ENCODE peak calls at places on chromosomes 2 and 18, in seven cellular contexts. Q is thoracic aorta, T is IMR-90, N is neural progenitor cell, J is fibroblast of pulmonary artery, H is left ventricle myocardium inferior, W is Calu3. G is an unnamed sample.

GRCh38 chr2:161088658-161089350 is 71.4 kb upstream of the TANK start:
- DNase-seq in Q (no peak), T (no peak), N (no peak), J (no peak), H (no peak), W (no peak), G (no peak)

GRCh38 chr2:217433522-217433921 is 569.3 kb downstream of the TNS1 start:
- DNase-seq in Q (no peak), T (peak), N (peak), J (no peak), H (no peak), W (no peak), G (no peak)

GRCh38 chr18:31587538-31587937 is 4.1 kb upstream of the TTR start:
- DNase-seq in Q (no peak), T (peak), N (no peak), J (peak), H (no peak), W (no peak), G (no peak)

GRCh38 chr2:201452058-201452736 is 657 bp downstream of the STRADB start:
- DNase-seq in Q (no peak), T (no peak), N (no peak), J (no peak), H (no peak), W (no peak), G (no peak)

GRCh38 chr18:27377251-27377650 is 192.1 kb upstream of the CHST9 start:
- DNase-seq in Q (no peak), T (no peak), N (no peak), J (no peak), H (no peak), W (peak), G (no peak)

GRCh38 chr2:234243871-234244565 is 193.5 kb downstream of the SPP2 start:
- DNase-seq in Q (no peak), T (no peak), N (no peak), J (no peak), H (no peak), W (no peak), G (no peak)

GRCh38 chr2:19059076-19059475 is 299.3 kb downstream of the OSR1 start:
- DNase-seq in Q (no peak), T (no peak), N (peak), J (no peak), H (no peak), W (peak), G (no peak)

GRCh38 chr18:29154758-29155725 is 978.1 kb upstream of the CDH2 start:
- DNase-seq in Q (no peak), T (peak), N (no peak), J (peak), H (no peak), W (peak), G (peak)

GRCh38 chr2:155372969-155373368 is 674.5 kb downstream of the KCNJ3 start:
- DNase-seq in Q (no peak), T (no peak), N (no peak), J (peak), H (no peak), W (no peak), G (no peak)

GRCh38 chr18:44936485-44936884 is 255.8 kb downstream of the SETBP1 start:
- DNase-seq in Q (no peak), T (no peak), N (no peak), J (no peak), H (no peak), W (no peak), G (no peak)

GRCh38 chr2:206204710-206205109 is 45.0 kb downstream of the EEF1B2 start:
- DNase-seq in Q (no peak), T (no peak), N (no peak), J (no peak), H (no peak), W (no peak), G (no peak)

GRCh38 chr2:172572981-172573380 is 17.1 kb downstream of the PDK1 start:
- DNase-seq in Q (no peak), T (no peak), N (no peak), J (no peak), H (no peak), W (no peak), G (no peak)

GRCh38 chr2:85807756-85808155 is 54.0 kb downstream of the ATOH8 start:
- DNase-seq in Q (no peak), T (no peak), N (no peak), J (no peak), H (no peak), W (no peak), G (no peak)

GRCh38 chr2:168137510-168138180 is 109.8 kb downstream of the STK39 start:
- DNase-seq in Q (no peak), T (no peak), N (peak), J (no peak), H (no peak), W (no peak), G (no peak)

GRCh38 chr2:64760131-64760530 is 106.4 kb upstream of the SERTAD2 start:
- DNase-seq in Q (no peak), T (no peak), N (no peak), J (no peak), H (no peak), W (no peak), G (no peak)

GRCh38 chr2:234304945-234305344 is 191.9 kb downstream of the ARL4C start:
- DNase-seq in Q (no peak), T (peak), N (peak), J (peak), H (no peak), W (no peak), G (no peak)

GRCh38 chr18:76844742-76845477 is 22.6 kb downstream of the ZNF236 start:
- DNase-seq in Q (no peak), T (peak), N (no peak), J (no peak), H (no peak), W (peak), G (no peak)

GRCh38 chr2:132256251-132256902 is 94.6 kb upstream of the ANKRD30BL start:
- DNase-seq in Q (no peak), T (no peak), N (no peak), J (no peak), H (no peak), W (no peak), G (no peak)

GRCh38 chr2:86047575-86048382 is 57.9 kb downstream of the POLR1A start:
- DNase-seq in Q (no peak), T (no peak), N (no peak), J (no peak), H (no peak), W (no peak), G (no peak)

GRCh38 chr2:24307961-24308360 is 52.4 kb downstream of the ITSN2 start:
- DNase-seq in Q (no peak), T (peak), N (no peak), J (no peak), H (no peak), W (no peak), G (no peak)

GRCh38 chr2:43887176-43887575 is 48.4 kb downstream of the ABCG8 start:
- DNase-seq in Q (no peak), T (no peak), N (no peak), J (no peak), H (no peak), W (no peak), G (no peak)

GRCh38 chr2:20235655-20236302 is 10.8 kb upstream of the SDC1 start:
- DNase-seq in Q (no peak), T (no peak), N (no peak), J (no peak), H (no peak), W (peak), G (no peak)

GRCh38 chr2:61179701-61180639 is 18.0 kb downstream of the C2orf74 start:
- DNase-seq in Q (peak), T (peak), N (no peak), J (peak), H (peak), W (no peak), G (peak)

GRCh38 chr2:26344581-26345283 is 1.2 kb upstream of the SELENOI start:
- DNase-seq in Q (no peak), T (peak), N (peak), J (peak), H (no peak), W (peak), G (no peak)

GRCh38 chr2:127508621-127509034 is 17.7 kb downstream of the IWS1 start:
- DNase-seq in Q (peak), T (peak), N (no peak), J (peak), H (peak), W (peak), G (peak)

GRCh38 chr2:231905026-231905425 is 21.2 kb downstream of the NPPC start:
- DNase-seq in Q (no peak), T (no peak), N (no peak), J (no peak), H (peak), W (no peak), G (no peak)

GRCh38 chr2:103435010-103435409 is 673.2 kb downstream of the TMEM182 start:
- DNase-seq in Q (no peak), T (no peak), N (no peak), J (no peak), H (no peak), W (no peak), G (no peak)

GRCh38 chr18:56152547-56152946 is 485.8 kb downstream of the TXNL1 start:
- DNase-seq in Q (no peak), T (no peak), N (no peak), J (no peak), H (no peak), W (no peak), G (no peak)

GRCh38 chr2:83517727-83518368 is 941.2 kb downstream of the SUCLG1 start:
- DNase-seq in Q (no peak), T (no peak), N (no peak), J (no peak), H (no peak), W (no peak), G (no peak)

GRCh38 chr2:11652555-11652954 is 17.4 kb downstream of the NTSR2 start:
- DNase-seq in Q (no peak), T (no peak), N (no peak), J (no peak), H (no peak), W (no peak), G (peak)

GRCh38 chr2:237546876-237547395 is 19.4 kb upstream of the PRLH start:
- DNase-seq in Q (no peak), T (no peak), N (no peak), J (no peak), H (no peak), W (no peak), G (no peak)

GRCh38 chr2:133045787-133046186 is 375.8 kb upstream of the LYPD1 start:
- DNase-seq in Q (no peak), T (peak), N (no peak), J (no peak), H (no peak), W (no peak), G (no peak)

GRCh38 chr2:96805026-96805425 is 11.0 kb upstream of the CNNM3 start:
- DNase-seq in Q (no peak), T (no peak), N (no peak), J (no peak), H (no peak), W (no peak), G (no peak)

GRCh38 chr2:235535423-235536130 is 41.7 kb downstream of the AGAP1 start:
- DNase-seq in Q (no peak), T (no peak), N (no peak), J (no peak), H (no peak), W (no peak), G (no peak)

GRCh38 chr2:44802409-44803099 is 138.9 kb upstream of the SIX3 start:
- DNase-seq in Q (no peak), T (no peak), N (peak), J (no peak), H (no peak), W (no peak), G (no peak)

GRCh38 chr2:227325056-227325823 is at the start of gene MFF:
- DNase-seq in Q (peak), T (peak), N (peak), J (peak), H (peak), W (peak), G (peak)
- TF ChIP-seq CTCF in Q (peak), T (no peak), N (peak), J (peak), H (peak), W (no peak), G (peak)

GRCh38 chr18:48106498-48106897 is 176.0 kb upstream of the SMAD2 start:
- DNase-seq in Q (no peak), T (no peak), N (no peak), J (no peak), H (no peak), W (no peak), G (no peak)

GRCh38 chr18:48104703-48105102 is 174.2 kb upstream of the SMAD2 start:
- DNase-seq in Q (no peak), T (no peak), N (no peak), J (no peak), H (no peak), W (no peak), G (no peak)

GRCh38 chr18:48106976-48107781 is 176.7 kb upstream of the SMAD2 start:
- DNase-seq in Q (no peak), T (no peak), N (no peak), J (no peak), H (no peak), W (no peak), G (no peak)

GRCh38 chr18:48108136-48108535 is 177.7 kb upstream of the SMAD2 start:
- DNase-seq in Q (no peak), T (no peak), N (no peak), J (no peak), H (no peak), W (no peak), G (no peak)

GRCh38 chr18:48105317-48105716 is 174.9 kb upstream of the SMAD2 start:
- DNase-seq in Q (no peak), T (no peak), N (no peak), J (no peak), H (no peak), W (no peak), G (no peak)
- TF ChIP-seq CTCF in Q (no peak), T (no peak), N (peak), J (no peak), H (peak), W (no peak), G (peak)

GRCh38 chr18:48777026-48777736 is 173.6 kb downstream of the SMAD7 start:
- DNase-seq in Q (no peak), T (peak), N (peak), J (peak), H (peak), W (peak), G (peak)
- TF ChIP-seq CTCF in Q (peak), T (peak), N (peak), J (peak), H (peak), W (peak), G (peak)

DNA sequence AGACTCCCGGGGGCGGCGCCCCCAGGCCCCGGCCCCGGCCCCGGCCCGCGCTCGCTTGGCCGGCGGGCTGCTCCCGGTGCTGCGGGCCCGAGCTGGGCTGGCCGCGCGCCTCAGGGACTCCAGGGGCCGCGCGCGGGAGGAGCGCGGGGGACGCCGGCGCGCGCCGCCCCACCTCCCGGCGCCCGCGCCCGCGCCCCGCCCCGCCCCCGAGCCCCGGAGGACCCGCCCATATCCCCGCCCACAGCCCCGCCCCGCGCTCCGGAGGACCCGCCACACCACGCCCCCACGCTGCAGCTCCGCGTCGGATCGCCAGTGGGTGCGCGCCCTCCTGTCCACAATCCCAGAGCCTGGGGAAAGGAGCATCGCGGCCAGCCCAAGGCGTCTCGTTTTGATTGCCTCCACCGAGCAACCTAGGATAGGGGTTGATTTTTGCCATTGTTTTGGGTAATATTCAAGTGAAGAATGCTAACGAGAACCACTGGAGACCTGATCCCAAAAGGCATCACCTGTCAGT is at the start of gene PARD6G:
- DNase-seq in Q (peak), T (peak), N (peak), J (peak), H (peak), W (peak), G (peak)
- TF ChIP-seq CTCF in Q (no peak), T (peak), N (peak), J (peak), H (peak), W (no peak), G (no peak)

GRCh38 chr2:240256704-240257637 is 116.5 kb upstream of the OTOS start:
- DNase-seq in Q (no peak), T (no peak), N (no peak), J (no peak), H (no peak), W (no peak), G (no peak)
- TF ChIP-seq CTCF in Q (no peak), T (no peak), N (no peak), J (no peak), H (no peak), W (no peak), G (peak)

GRCh38 chr18:36456622-36457021 is 159.1 kb downstream of the FHOD3 start:
- DNase-seq in Q (no peak), T (no peak), N (no peak), J (no peak), H (no peak), W (no peak), G (no peak)

GRCh38 chr18:36454848-36455458 is 157.4 kb downstream of the FHOD3 start:
- DNase-seq in Q (no peak), T (no peak), N (no peak), J (no peak), H (no peak), W (no peak), G (no peak)

GRCh38 chr18:36454258-36454657 is 156.7 kb downstream of the FHOD3 start:
- DNase-seq in Q (no peak), T (no peak), N (no peak), J (no peak), H (no peak), W (no peak), G (no peak)

GRCh38 chr18:36457683-36458082 is 160.2 kb downstream of the FHOD3 start:
- DNase-seq in Q (no peak), T (no peak), N (no peak), J (no peak), H (no peak), W (no peak), G (no peak)

DNA sequence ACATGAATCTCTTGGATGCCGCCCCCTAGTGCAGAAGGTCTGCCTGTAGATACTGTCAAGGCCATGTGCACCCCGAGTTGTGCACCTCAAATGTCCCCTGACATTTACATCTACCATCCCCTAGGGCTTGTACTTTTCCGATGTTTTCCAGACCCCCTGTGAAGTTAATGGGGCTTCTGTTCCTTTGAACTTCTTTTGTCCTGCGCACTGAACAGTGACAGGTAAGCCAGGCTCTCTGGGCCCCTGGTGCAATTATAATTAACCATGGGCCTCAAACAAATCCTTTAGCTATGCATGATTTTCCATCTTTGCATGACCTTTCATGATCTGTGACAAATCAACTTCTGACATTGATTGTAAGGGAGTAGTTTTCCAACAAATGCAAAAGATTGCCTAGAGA is 158.4 kb downstream of the FHOD3 start:
- DNase-seq in Q (no peak), T (no peak), N (no peak), J (no peak), H (no peak), W (no peak), G (no peak)
- TF ChIP-seq CTCF in Q (no peak), T (no peak), N (no peak), J (no peak), H (no peak), W (no peak), G (peak)

DNA sequence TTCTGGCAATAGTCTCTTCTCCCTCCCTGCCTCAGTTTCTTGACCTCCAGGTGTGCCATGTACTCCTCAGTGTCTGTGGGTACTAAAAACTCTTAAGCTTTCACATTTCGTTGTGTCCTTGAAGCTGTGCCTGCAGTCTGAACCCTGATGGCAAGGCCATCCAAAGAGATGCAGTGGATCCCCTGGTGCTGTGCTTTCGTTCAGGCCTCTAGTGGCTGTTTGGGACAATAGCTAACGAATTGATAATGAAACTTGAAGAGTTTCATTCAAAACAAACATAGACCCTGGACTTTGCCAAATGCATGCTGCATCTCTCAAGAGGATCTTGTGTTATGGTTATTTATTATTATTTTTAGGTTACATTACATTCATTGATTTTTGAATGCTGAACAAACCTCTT is 523.1 kb upstream of the FSIP2 start:
- DNase-seq in Q (no peak), T (no peak), N (peak), J (no peak), H (no peak), W (no peak), G (no peak)
- TF ChIP-seq CTCF in Q (no peak), T (no peak), N (peak), J (no peak), H (no peak), W (no peak), G (no peak)

DNA sequence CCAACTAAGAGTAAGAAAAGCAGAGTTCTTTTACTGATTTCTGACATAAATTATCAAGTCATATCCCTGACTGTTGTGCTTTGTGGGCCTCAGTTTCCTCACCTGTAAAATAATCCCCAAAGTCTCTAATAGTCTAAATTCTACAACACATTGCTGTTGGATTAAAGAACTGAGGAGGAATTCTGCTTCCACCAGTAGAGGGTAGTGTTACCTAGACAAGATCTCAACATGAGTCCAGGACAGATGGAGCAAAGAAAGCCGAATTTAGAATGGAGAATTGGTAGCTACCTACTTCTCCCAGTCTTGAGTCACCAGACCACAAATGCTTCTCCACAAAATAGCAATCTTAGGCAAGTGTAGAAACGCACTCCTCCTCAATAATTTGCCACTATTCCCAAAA is 462.5 kb upstream of the FSHR start:
- DNase-seq in Q (no peak), T (no peak), N (peak), J (peak), H (no peak), W (peak), G (no peak)
- TF ChIP-seq CTCF in Q (peak), T (no peak), N (peak), J (peak), H (peak), W (no peak), G (peak)

DNA sequence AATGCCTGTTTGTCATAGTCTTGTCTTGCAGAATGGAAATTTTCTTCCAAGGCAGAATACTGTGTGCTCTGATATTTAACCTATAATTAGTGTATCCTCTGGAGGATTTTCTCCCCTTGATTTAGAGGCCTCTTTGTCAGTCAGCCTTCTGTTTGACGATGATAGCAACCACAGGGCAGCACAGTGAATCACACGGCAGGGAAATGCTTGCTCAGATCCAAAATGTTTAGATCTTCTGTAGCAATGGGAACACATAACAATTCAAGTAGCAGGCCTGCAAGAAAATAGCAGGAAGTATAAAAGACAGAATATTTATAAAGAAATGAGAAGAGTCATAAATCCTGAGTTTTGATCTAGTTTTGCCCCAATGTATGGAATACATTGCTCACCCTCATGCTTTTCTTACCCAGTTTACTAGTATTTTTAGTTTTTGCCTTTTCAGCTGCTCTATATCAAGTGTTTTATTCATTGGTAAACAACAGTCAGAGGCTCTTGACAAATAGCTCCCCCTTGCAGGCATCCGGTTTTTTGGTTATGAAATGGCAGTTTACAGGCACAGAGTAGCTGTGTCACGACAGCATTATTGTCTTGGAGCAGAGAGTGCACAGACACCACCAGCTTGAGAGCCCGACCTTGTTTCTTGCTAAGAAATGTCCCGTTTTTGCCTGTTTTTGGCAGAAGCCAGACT is 185.1 kb downstream of the MYO3B start:
- DNase-seq in Q (no peak), T (no peak), N (no peak), J (peak), H (no peak), W (no peak), G (peak)
- TF ChIP-seq CTCF in Q (no peak), T (no peak), N (no peak), J (no peak), H (no peak), W (no peak), G (no peak)

G was measured in HFFc6.